ENCODE peak calls at places on chromosome 21, in ten cellular contexts. C, Y, L, H, O, K, M, J, U and B are unnamed samples.

GRCh38 chr21:35328856-35329455 is 279.9 kb upstream of the RUNX1 start:
- DNase-seq in C (peak), Y (no peak), L (peak), H (no peak), O (no peak), K (no peak), M (no peak), J (no peak), U (peak), B (no peak)

GRCh38 chr21:45004481-45005263 is 64.8 kb downstream of the SLX9 start:
- DNase-seq in C (no peak), Y (peak), L (no peak), H (peak), O (no peak), K (no peak), M (peak), J (no peak), U (no peak), B (peak)

GRCh38 chr21:25790122-25790951 is 55.6 kb downstream of the GABPA start:
- DNase-seq in C (peak), Y (no peak), L (peak), H (no peak), O (peak), K (no peak), M (no peak), J (peak), U (peak), B (peak)

GRCh38 chr21:42068592-42068991 is 2.5 kb upstream of the UMODL1 start:
- DNase-seq in C (no peak), Y (no peak), L (no peak), H (no peak), O (no peak), K (no peak), M (no peak), J (no peak), U (no peak), B (no peak)

GRCh38 chr21:43877936-43878575 is 13.0 kb downstream of the AGPAT3 start:
- DNase-seq in C (no peak), Y (peak), L (no peak), H (no peak), O (no peak), K (no peak), M (peak), J (no peak), U (no peak), B (no peak)

GRCh38 chr21:40422851-40423635 is 423.9 kb downstream of the DSCAM start:
- DNase-seq in C (peak), Y (no peak), L (no peak), H (no peak), O (no peak), K (no peak), M (no peak), J (no peak), U (no peak), B (no peak)

GRCh38 chr21:21396424-21396823 is 398.2 kb downstream of the NCAM2 start:
- DNase-seq in C (no peak), Y (peak), L (no peak), H (no peak), O (no peak), K (no peak), M (no peak), J (no peak), U (no peak), B (no peak)

GRCh38 chr21:30138483-30138882 is 28.1 kb downstream of the CLDN17 start:
- DNase-seq in C (no peak), Y (no peak), L (no peak), H (no peak), O (no peak), K (no peak), M (no peak), J (no peak), U (no peak), B (no peak)

GRCh38 chr21:44810829-44811228 is 7.0 kb downstream of the SUMO3 start:
- DNase-seq in C (no peak), Y (no peak), L (no peak), H (no peak), O (no peak), K (no peak), M (no peak), J (no peak), U (no peak), B (no peak)

GRCh38 chr21:29538115-29538514 is 239.4 kb downstream of the BACH1 start:
- DNase-seq in C (no peak), Y (no peak), L (no peak), H (no peak), O (no peak), K (peak), M (no peak), J (no peak), U (no peak), B (no peak)

GRCh38 chr21:42670884-42671283 is 17.5 kb downstream of the PDE9A start:
- DNase-seq in C (no peak), Y (no peak), L (peak), H (no peak), O (no peak), K (no peak), M (no peak), J (no peak), U (peak), B (peak)